ENCODE peak calls at places on chromosomes 11 and 22, in four cellular contexts. K, G, J and C are unnamed samples.

GRCh38 chr11:111913997-111914396 is 1.5 kb downstream of the HSPB2 start:
- DNase-seq in K (no peak), G (no peak), J (no peak), C (no peak)

GRCh38 chr11:96324912-96325311 is 18.1 kb downstream of the MAML2 start:
- DNase-seq in K (no peak), G (no peak), J (no peak), C (peak; percentile 87)

GRCh38 chr11:6151117-6151516 is 19.0 kb downstream of the OR52B2 start:
- DNase-seq in K (no peak), G (no peak), J (no peak), C (no peak)

GRCh38 chr11:22342599-22343138 is 4.5 kb downstream of the SLC17A6 start:
- DNase-seq in K (no peak), G (no peak), J (no peak), C (no peak)

GRCh38 chr11:121544956-121545355 is 92.2 kb upstream of the SORL1-AS1 start:
- DNase-seq in K (no peak), G (no peak), J (no peak), C (no peak)

GRCh38 chr11:13415201-13415600 is 47.8 kb downstream of the BTBD10 start:
- DNase-seq in K (no peak), G (no peak), J (no peak), C (no peak)

GRCh38 chr11:118321386-118322082 is 17.0 kb downstream of the CD3E start:
- DNase-seq in K (no peak), G (no peak), J (peak; percentile 1), C (peak; percentile 13)

GRCh38 chr11:104060004-104060403 is 23.6 kb downstream of the DDI1 start:
- DNase-seq in K (no peak), G (no peak), J (no peak), C (no peak)

GRCh38 chr11:19458721-19459120 is 218.0 kb upstream of the E2F8 start:
- DNase-seq in K (no peak), G (no peak), J (no peak), C (no peak)

GRCh38 chr22:47631571-47632102 is 869.2 kb downstream of the TBC1D22A start:
- DNase-seq in K (no peak), G (no peak), J (no peak), C (no peak)

GRCh38 chr11:23540101-23540561 is 679.9 kb upstream of the CCDC179 start:
- DNase-seq in K (peak; percentile 57), G (peak; percentile 69), J (peak; percentile 53), C (peak; percentile 96)

GRCh38 chr11:45928535-45929215 is 6.2 kb downstream of the LARGE2 start:
- DNase-seq in K (no peak), G (peak; percentile 29), J (no peak), C (no peak)

GRCh38 chr11:72238040-72238450 is 5.9 kb downstream of the PHOX2A start:
- DNase-seq in K (peak; percentile 71), G (peak; percentile 97), J (peak; percentile 72), C (peak; percentile 97)

GRCh38 chr11:70367071-70367470 is 31.3 kb upstream of the CTTN start:
- DNase-seq in K (no peak), G (no peak), J (peak; percentile 77), C (no peak)

GRCh38 chr11:121671276-121672168 is 218.8 kb upstream of the SORL1-AS1 start:
- DNase-seq in K (no peak), G (no peak), J (no peak), C (no peak)

GRCh38 chr11:13249992-13250391 is 27.6 kb upstream of the BMAL1 start:
- DNase-seq in K (no peak), G (no peak), J (peak; percentile 33), C (peak; percentile 56)

GRCh38 chr22:23555118-23555517 is 25.0 kb downstream of the IGLL1 start:
- DNase-seq in K (no peak), G (no peak), J (no peak), C (no peak)

GRCh38 chr11:44260081-44260480 is 49.9 kb downstream of the ALX4 start:
- DNase-seq in K (no peak), G (no peak), J (no peak), C (no peak)

GRCh38 chr11:118552341-118552740 is 13.4 kb downstream of the IFT46 start:
- DNase-seq in K (no peak), G (no peak), J (no peak), C (no peak)

GRCh38 chr11:65362320-65362931 is 7.9 kb downstream of the TIGD3 start:
- DNase-seq in K (no peak), G (no peak), J (no peak), C (no peak)

GRCh38 chr11:32431657-32432056 is 3.7 kb downstream of the WT1 start:
- DNase-seq in K (no peak), G (no peak), J (no peak), C (no peak)

GRCh38 chr11:116576523-116576922 is 196.3 kb downstream of the BUD13 start:
- DNase-seq in K (no peak), G (no peak), J (no peak), C (peak; percentile 77)

GRCh38 chr22:23385301-23386244 is 194.5 kb downstream of the IGLL1 start:
- DNase-seq in K (peak; percentile 72), G (peak; percentile 90), J (peak; percentile 68), C (peak; percentile 80)

GRCh38 chr11:92225563-92226308 is 1.1 kb downstream of the FAT3 start:
- DNase-seq in K (peak; percentile 60), G (peak; percentile 64), J (peak; percentile 5), C (peak; percentile 91)

GRCh38 chr11:2377511-2378443 is 667 bp downstream of the CD81 start:
- DNase-seq in K (peak; percentile 56), G (peak; percentile 57), J (peak; percentile 68), C (peak; percentile 69)

GRCh38 chr22:28907311-28908008 is 24.1 kb downstream of the ZNRF3 start:
- DNase-seq in K (no peak), G (no peak), J (no peak), C (no peak)

GRCh38 chr11:73325036-73325981 is 17.2 kb downstream of the ARHGEF17 start:
- DNase-seq in K (no peak), G (no peak), J (peak; percentile 83), C (no peak)

GRCh38 chr11:123168236-123168635 is 26.8 kb downstream of the CLMP start:
- DNase-seq in K (no peak), G (no peak), J (peak; percentile 42), C (peak; percentile 23)

GRCh38 chr22:50607366-50608020 is 6.9 kb downstream of the MAPK8IP2 start:
- DNase-seq in K (no peak), G (no peak), J (no peak), C (no peak)

GRCh38 chr11:38593649-38594048 is 1995.6 kb upstream of the RAG2 start:
- DNase-seq in K (no peak), G (no peak), J (peak; percentile 36), C (no peak)

GRCh38 chr11:64251986-64252837 is 882 bp downstream of the PLCB3 start:
- DNase-seq in K (no peak), G (no peak), J (peak; percentile 51), C (peak; percentile 54)
- H3K18ac ChIP-seq in K (peak overlapping the region; percentile 88), G (no peak overlapping the region), J (peak overlapping the region; percentile 40), C (peak overlapping the region; percentile 16)

GRCh38 chr22:45547016-45547345 is 44.3 kb downstream of the FBLN1 start:
- DNase-seq in K (no peak), G (no peak), J (no peak), C (no peak)

GRCh38 chr22:45549739-45550138 is 47.1 kb downstream of the FBLN1 start:
- DNase-seq in K (no peak), G (no peak), J (no peak), C (no peak)

GRCh38 chr22:45546333-45547015 is 43.8 kb downstream of the FBLN1 start:
- DNase-seq in K (no peak), G (no peak), J (no peak), C (no peak)

GRCh38 chr22:45548991-45549736 is 46.5 kb downstream of the FBLN1 start:
- DNase-seq in K (no peak), G (no peak), J (peak; percentile 96), C (peak; percentile 92)

DNA sequence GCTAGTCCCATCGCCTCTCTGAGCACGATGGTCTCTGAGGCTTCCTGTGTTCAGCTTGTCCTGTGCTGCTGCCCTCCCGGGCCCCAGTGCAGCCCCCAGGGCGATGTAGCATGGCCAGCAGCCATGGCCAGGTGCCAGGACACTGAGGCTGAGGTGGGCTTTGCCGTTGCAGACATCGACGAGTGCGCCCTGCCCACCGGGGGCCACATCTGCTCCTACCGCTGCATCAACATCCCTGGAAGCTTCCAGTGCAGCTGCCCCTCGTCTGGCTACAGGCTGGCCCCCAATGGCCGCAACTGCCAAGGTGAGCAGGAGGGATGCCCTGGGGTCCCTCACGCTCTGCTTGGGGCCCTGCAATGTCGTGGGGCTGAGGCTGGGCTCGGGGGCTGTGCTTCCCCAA is 45.8 kb downstream of the FBLN1 start:
- DNase-seq in K (no peak), G (no peak), J (no peak), C (no peak)
- H3K18ac ChIP-seq in K (peak overlapping the region; percentile 15), G (no peak overlapping the region), J (peak overlapping the region; percentile 23), C (no peak overlapping the region)

GRCh38 chr22:45552580-45553332 is 50.1 kb downstream of the FBLN1 start:
- DNase-seq in K (no peak), G (peak; percentile 42), J (peak; percentile 94), C (no peak)

GRCh38 chr22:45552017-45552411 is 49.3 kb downstream of the FBLN1 start:
- DNase-seq in K (no peak), G (peak; percentile 43), J (no peak), C (no peak)

GRCh38 chr22:45553333-45554039 is 50.8 kb downstream of the FBLN1 start:
- DNase-seq in K (peak; percentile 83), G (peak; percentile 82), J (peak; percentile 85), C (peak; percentile 86)

GRCh38 chr22:45554861-45555260 is 52.2 kb downstream of the FBLN1 start:
- DNase-seq in K (no peak), G (no peak), J (no peak), C (no peak)

DNA sequence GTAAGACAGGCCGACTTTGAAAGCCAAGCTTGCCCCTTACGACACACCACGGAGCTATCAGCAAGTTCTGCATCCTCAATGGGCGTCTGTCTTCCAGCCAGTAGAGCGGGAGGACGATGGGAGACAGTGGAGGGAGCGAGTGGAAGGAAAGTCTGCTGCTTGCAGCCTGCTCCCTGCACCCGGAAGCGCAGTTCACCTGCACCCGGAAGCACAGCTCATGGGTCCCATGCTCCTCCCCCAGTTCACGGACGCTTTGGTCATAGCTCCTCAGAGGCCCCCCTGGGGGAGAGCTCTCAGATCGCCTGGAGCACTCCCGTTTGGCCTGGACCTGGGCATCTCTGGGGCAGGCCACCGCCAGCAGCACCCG is 51.3 kb downstream of the FBLN1 start:
- DNase-seq in K (no peak), G (no peak), J (no peak), C (no peak)
- H3K18ac ChIP-seq in K (peak overlapping the region; percentile 85), G (no peak overlapping the region), J (peak overlapping the region; percentile 57), C (no peak overlapping the region)

GRCh38 chr11:69088676-69089146 is 40.0 kb downstream of the TPCN2 start:
- DNase-seq in K (peak; percentile 65), G (peak; percentile 91), J (peak; percentile 77), C (peak; percentile 92)

GRCh38 chr11:69091638-69092165 is 43.0 kb downstream of the TPCN2 start:
- DNase-seq in K (no peak), G (no peak), J (no peak), C (no peak)

GRCh38 chr11:69087811-69088210 is 39.1 kb downstream of the TPCN2 start:
- DNase-seq in K (no peak), G (no peak), J (no peak), C (no peak)

GRCh38 chr11:69086741-69087524 is 38.2 kb downstream of the TPCN2 start:
- DNase-seq in K (no peak), G (no peak), J (no peak), C (no peak)

GRCh38 chr11:69089258-69089657 is 40.5 kb downstream of the TPCN2 start:
- DNase-seq in K (no peak), G (no peak), J (peak; percentile 87), C (no peak)
- H3K18ac ChIP-seq in K (no peak overlapping the region), G (no peak overlapping the region), J (no peak overlapping the region), C (no peak overlapping the region)